ENCODE peak calls at places on chromosome 14, in four cellular contexts. U is HepG2, H is A549, A is H1. S is an unnamed sample.

GRCh38 chr14:54223978-54224377 is 172.8 kb upstream of the CDKN3 start:
- DNase-seq in U (no peak), H (no peak), A (no peak), S (no peak)

GRCh38 chr14:91228112-91229004 is 16.1 kb downstream of the GPR68 start:
- DNase-seq in U (no peak), H (no peak), A (peak), S (peak)

GRCh38 chr14:73785336-73785833 is 66.2 kb upstream of the PTGR2 start:
- DNase-seq in U (peak), H (peak), A (no peak), S (no peak)

GRCh38 chr14:100015251-100015655 is 50.0 kb upstream of the EVL start:
- DNase-seq in U (no peak), H (no peak), A (no peak), S (peak)

GRCh38 chr14:24171422-24172260 is at the start of gene REC8:
- DNase-seq in U (no peak), H (no peak), A (peak), S (no peak)

GRCh38 chr14:69356903-69357543 is 41.1 kb downstream of the ERH start:
- DNase-seq in U (peak), H (no peak), A (no peak), S (no peak)

GRCh38 chr14:29741909-29742401 is 185.7 kb downstream of the PRKD1 start:
- DNase-seq in U (no peak), H (no peak), A (no peak), S (no peak)

GRCh38 chr14:26917086-26917485 is 319.3 kb upstream of the NOVA1 start:
- DNase-seq in U (peak), H (peak), A (no peak), S (peak)

GRCh38 chr14:74583689-74584434 is 28.2 kb downstream of the LTBP2 start:
- DNase-seq in U (no peak), H (peak), A (no peak), S (no peak)

GRCh38 chr14:75811862-75812505 is 150.9 kb downstream of the TTLL5 start:
- DNase-seq in U (no peak), H (no peak), A (no peak), S (no peak)

GRCh38 chr14:95299271-95299670 is 20.4 kb downstream of the CLMN start:
- DNase-seq in U (no peak), H (no peak), A (no peak), S (no peak)

GRCh38 chr14:24289649-24290283 is 9.8 kb downstream of the DHRS1 start:
- DNase-seq in U (no peak), H (no peak), A (no peak), S (no peak)

GRCh38 chr14:30655124-30655523 is 33.0 kb downstream of the SCFD1 start:
- DNase-seq in U (no peak), H (no peak), A (no peak), S (no peak)

GRCh38 chr14:51394804-51395203 is 154.8 kb downstream of the TMX1 start:
- DNase-seq in U (no peak), H (no peak), A (no peak), S (no peak)

GRCh38 chr14:68762944-68763831 is 29.7 kb downstream of the ZFP36L1 start:
- DNase-seq in U (peak), H (no peak), A (peak), S (peak)

GRCh38 chr14:104266643-104267575 is 128.5 kb downstream of the KIF26A start:
- DNase-seq in U (no peak), H (no peak), A (no peak), S (no peak)

GRCh38 chr14:100305446-100306255 is 593 bp downstream of the SLC25A29 start:
- DNase-seq in U (no peak), H (no peak), A (peak), S (peak)

GRCh38 chr14:94677747-94678146 is 65.6 kb downstream of the SERPINA3 start:
- DNase-seq in U (no peak), H (no peak), A (no peak), S (no peak)

GRCh38 chr14:54170301-54170700 is 213.7 kb upstream of the BMP4 start:
- DNase-seq in U (no peak), H (no peak), A (no peak), S (no peak)

GRCh38 chr14:62614117-62614516 is 431.1 kb downstream of the KCNH5 start:
- DNase-seq in U (no peak), H (no peak), A (no peak), S (no peak)

GRCh38 chr14:21428930-21429329 is 27.0 kb downstream of the CHD8 start:
- DNase-seq in U (no peak), H (no peak), A (no peak), S (no peak)
- TF ChIP-seq PHF8 in U (no peak), H (no peak), A (no peak), S (no peak)

GRCh38 chr14:82388488-82388887 is 854.8 kb upstream of the SEL1L start:
- DNase-seq in U (no peak), H (no peak), A (no peak), S (no peak)

GRCh38 chr14:82387699-82388098 is 854.0 kb upstream of the SEL1L start:
- DNase-seq in U (no peak), H (no peak), A (no peak), S (no peak)

GRCh38 chr14:82390586-82390985 is 856.9 kb upstream of the SEL1L start:
- DNase-seq in U (no peak), H (no peak), A (no peak), S (no peak)

GRCh38 chr14:82385043-82385442 is 851.4 kb upstream of the SEL1L start:
- DNase-seq in U (no peak), H (no peak), A (no peak), S (no peak)
- TF ChIP-seq PHF8 in U (no peak), H (no peak), A (no peak), S (no peak)

DNA sequence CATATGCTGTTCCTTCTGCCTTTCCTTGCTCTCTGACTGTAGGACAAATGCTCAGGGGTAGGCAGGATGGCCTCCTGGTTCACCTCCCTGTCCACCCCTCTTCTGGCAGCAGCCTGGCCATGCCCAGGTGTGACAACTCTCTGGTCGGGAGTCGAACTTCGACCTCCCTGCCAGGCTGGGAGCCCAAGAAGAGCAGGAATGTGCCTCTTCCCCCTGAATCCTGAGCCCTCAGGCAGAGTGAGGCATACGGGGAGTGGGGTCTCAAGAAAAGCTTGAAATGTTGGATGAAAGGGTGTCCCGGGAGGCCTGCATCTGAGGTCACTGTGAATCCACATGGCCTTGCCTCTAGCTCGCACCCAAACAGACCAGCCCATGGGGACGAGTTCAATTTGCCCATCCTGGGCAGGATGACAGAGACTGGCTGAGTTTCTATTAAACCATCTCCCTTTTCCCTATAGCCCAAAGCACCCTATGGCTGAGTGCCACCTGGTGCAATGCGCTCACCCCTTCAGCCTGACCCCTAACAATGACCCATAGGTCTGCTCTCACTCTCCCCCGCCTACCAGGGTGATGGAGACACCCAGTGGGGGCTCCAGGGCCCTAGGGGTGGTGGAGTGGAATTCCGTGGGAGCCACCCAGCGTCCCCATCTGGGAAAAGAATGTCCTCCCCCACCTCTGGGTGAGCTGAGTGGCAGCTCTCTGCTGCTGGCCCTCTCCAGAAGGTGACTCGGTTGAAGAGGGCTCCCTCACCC is 52.9 kb upstream of the DIO3 start:
- DNase-seq in U (no peak), H (no peak), A (no peak), S (no peak)
- TF ChIP-seq PHF8 in U (no peak), H (no peak), A (no peak), S (no peak)

DNA sequence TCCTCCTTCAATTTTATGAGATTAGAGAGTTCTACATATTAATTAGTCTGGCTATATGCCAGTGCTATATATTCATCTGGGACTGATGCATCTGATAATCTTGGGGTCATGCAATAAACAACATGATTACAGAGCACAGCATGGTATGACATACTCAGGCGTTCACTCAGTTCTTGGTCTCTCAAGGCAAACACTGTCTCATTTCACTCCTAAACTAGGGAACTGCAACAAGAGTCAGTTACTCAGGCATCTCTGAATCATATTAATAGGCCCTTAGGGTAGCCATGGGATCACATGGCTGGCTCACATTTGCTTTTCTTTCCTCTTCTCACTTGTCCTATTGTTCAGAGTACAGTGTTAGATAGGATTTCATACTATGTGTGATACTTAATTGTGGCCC is 91.8 kb upstream of the TMEM260 start:
- DNase-seq in U (no peak), H (no peak), A (no peak), S (no peak)
- TF ChIP-seq PHF8 in U (no peak), H (no peak), A (no peak), S (no peak)

GRCh38 chr14:31968107-31968810 is 108.8 kb upstream of the ARHGAP5 start:
- DNase-seq in U (peak), H (no peak), A (no peak), S (no peak)
- TF ChIP-seq PHF8 in U (no peak), H (no peak), A (no peak), S (no peak)

GRCh38 chr14:49193365-49194050 is 392.7 kb downstream of the RPS29 start:
- DNase-seq in U (no peak), H (no peak), A (no peak), S (no peak)

GRCh38 chr14:49194067-49194466 is 392.1 kb downstream of the RPS29 start:
- DNase-seq in U (no peak), H (no peak), A (no peak), S (no peak)

DNA sequence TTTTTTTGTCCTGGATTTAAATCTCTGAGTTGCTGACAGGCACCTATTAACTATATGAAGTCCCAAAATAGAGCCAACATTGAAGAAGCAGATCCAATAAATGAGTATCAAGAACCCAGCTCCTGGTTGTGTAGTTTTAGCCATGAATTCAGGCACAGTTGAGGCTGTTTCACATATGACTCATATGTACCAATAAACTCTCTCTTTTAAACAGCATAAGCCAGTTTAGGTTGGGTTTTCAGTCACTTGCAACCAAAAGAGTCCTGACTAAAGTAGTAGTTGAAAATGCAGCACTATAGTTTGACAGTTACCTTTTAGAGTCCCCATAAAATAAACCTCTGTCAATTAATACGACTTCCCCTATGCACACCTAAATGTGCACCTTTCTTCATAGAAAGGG is 389.9 kb downstream of the RPS29 start:
- DNase-seq in U (no peak), H (no peak), A (no peak), S (no peak)
- TF ChIP-seq PHF8 in U (no peak), H (no peak), A (no peak), S (no peak)

DNA sequence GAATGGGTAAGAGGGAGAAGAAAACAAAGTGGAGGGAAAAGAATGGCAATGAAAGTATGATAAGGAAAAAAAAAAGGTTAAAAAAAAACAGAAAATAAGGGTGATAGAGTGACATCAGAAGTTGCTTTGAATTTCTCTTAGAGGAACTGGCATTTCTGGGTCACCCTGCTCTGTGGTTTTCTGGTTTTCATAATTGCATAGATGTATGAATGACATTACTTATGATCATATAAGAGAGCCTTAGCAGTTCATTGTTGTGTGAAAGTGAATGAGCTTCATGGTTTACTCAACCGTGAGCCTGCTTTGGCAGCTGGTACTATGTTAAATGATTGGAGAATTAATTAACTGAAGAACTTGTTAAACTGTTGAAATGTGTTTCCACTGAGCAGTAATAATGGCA is 336.3 kb upstream of the FBXO33 start:
- DNase-seq in U (no peak), H (no peak), A (no peak), S (no peak)
- TF ChIP-seq PHF8 in U (no peak), H (no peak), A (no peak), S (no peak)

S was measured in K562.